ENCODE peak calls at places on chromosomes 7 and 10, in four cellular contexts. A is IMR-90, S is neural progenitor cell, T is psoas muscle. G is an unnamed sample.

GRCh38 chr10:112653215-112653614 is 206.2 kb downstream of the VTI1A start:
- DNase-seq in A (no peak), T (no peak), S (no peak), G (no peak)

GRCh38 chr10:131676971-131677421 is 223.8 kb upstream of the PPP2R2D start:
- DNase-seq in A (no peak), T (no peak), S (peak; percentile 94), G (no peak)

GRCh38 chr7:16420649-16421332 is 547 bp downstream of the CRPPA start:
- DNase-seq in T (peak; percentile 90), S (peak; percentile 89), A (peak; percentile 82), G (peak; percentile 50)

GRCh38 chr10:101780818-101781654 is 2.2 kb downstream of the NPM3 start:
- DNase-seq in T (peak; percentile 79), S (peak; percentile 86), A (peak; percentile 64), G (peak; percentile 66)

GRCh38 chr7:142385528-142386340 is 127.9 kb upstream of the PRSS58 start:
- DNase-seq in S (peak; percentile 54), A (peak; percentile 76), T (peak; percentile 58), G (no peak)

GRCh38 chr10:83332695-83333094 is 806.6 kb upstream of the GHITM start:
- DNase-seq in A (no peak), T (no peak), S (no peak), G (no peak)

GRCh38 chr7:33089142-33089541 is 20.1 kb downstream of the RP9 start:
- DNase-seq in T (no peak), S (no peak), A (no peak), G (no peak)

GRCh38 chr10:117956972-117957371 is 89.8 kb downstream of the RAB11FIP2 start:
- DNase-seq in S (no peak), A (no peak), T (no peak), G (no peak)

GRCh38 chr10:112985701-112986510 is 35.9 kb downstream of the TCF7L2 start:
- DNase-seq in A (peak; percentile 63), S (no peak), T (no peak), G (no peak)

GRCh38 chr7:84612976-84613375 is 418.4 kb upstream of the SEMA3A start:
- DNase-seq in S (no peak), T (no peak), A (no peak), G (no peak)

GRCh38 chr7:105792488-105793370 is 83.7 kb downstream of the ATXN7L1 start:
- DNase-seq in A (no peak), S (no peak), T (no peak), G (no peak)

DNA sequence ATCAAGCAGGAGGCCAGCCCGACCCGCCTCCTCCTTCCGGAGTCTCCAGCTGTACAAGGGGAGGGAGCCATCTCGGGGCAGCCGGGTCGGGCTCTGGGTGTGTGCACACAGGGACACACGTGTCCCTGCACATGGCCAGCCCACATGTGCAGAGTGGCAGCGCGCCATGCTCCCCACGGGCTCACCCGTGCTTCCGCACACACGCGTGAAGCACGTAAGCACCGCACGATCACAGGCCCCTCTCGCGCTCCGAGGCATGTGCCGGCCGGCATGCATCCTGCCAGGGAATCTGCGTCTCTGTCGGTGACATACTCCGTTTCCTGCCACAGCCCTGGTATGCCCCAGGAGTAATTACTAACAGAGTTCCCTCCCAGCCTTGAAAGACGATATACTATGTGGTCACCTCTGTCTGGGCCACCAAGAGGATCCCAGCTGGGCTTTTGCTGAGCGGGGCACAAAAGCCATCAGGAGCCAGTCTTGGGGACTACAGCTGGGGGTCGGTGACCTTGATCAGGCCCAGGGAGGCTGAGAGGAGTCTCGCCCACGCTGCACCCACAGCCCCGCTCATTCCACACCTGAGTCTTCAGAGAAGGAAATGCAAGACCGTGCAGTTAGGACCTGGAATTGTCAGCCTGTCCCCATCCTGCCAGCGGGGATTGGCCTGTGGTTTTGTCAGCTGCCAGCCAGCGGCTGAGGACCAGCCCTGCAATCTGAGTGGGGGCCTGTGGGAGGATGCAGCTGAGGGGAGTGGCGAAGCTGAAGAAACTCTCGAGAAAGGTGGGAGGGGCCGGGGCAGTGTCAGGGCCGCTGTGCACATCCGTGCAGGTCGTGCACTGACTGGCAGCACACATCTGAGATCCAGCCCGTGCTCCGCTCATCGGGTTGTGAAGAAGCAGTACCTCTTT is 11.0 kb upstream of the LFNG start:
- DNase-seq in A (peak; percentile 32), T (peak; percentile 86), S (peak; percentile 48), G (peak; percentile 92)
- H3K27ac ChIP-seq in A (no peak overlapping the region), T (peak overlapping the region; percentile 68), S (peak overlapping the region; percentile 62), G (peak overlapping the region; percentile 97)

GRCh38 chr10:132939957-132940790 is 2.2 kb downstream of the CFAP46 start:
- DNase-seq in S (peak; percentile 73), T (peak; percentile 68), A (peak; percentile 47), G (no peak)
- TF ChIP-seq CTCF in S (peak; percentile 89), T (peak; percentile 72), A (peak; percentile 76), G (no peak)

DNA sequence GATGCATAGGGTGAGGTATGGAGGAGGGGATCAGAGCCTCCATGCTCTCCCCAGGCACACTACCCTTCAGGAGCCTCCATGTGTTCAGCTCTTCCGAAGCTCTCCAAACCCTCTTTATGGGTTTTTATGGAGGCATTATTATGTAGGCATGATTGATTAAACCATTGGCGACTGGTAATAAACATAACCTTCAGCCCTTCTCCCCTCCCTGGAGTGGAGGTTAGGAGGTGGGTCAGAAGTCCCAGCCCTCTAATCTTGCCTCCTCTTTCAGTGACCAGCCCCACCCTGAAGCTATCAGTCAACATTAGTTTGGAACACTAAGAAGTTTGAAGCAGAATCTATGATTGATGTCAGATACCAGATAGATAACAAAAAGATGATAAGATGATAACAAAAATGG is 23.3 kb downstream of the CAPZA2 start:
- DNase-seq in A (no peak), T (no peak), S (no peak), G (no peak)
- H3K27ac ChIP-seq in A (no peak overlapping the region), T (no peak overlapping the region), S (no peak overlapping the region), G (no peak overlapping the region)

GRCh38 chr10:50272531-50272930 is 21.2 kb upstream of the ASAH2 start:
- DNase-seq in S (no peak), T (no peak), A (no peak), G (no peak)

GRCh38 chr10:50275650-50276235 is 24.4 kb upstream of the ASAH2 start:
- DNase-seq in T (peak; percentile 49), A (peak; percentile 7), S (peak; percentile 59), G (no peak)

GRCh38 chr10:50271564-50272250 is 20.4 kb upstream of the ASAH2 start:
- DNase-seq in A (no peak), S (no peak), T (no peak), G (no peak)
- TF ChIP-seq CTCF in A (no peak), S (no peak), T (no peak), G (no peak)